ENCODE peak calls at places on chromosomes 12 and 14, in five cellular contexts. One of them, this sample, is unnamed.

GRCh38 chr14:90561920-90562319 is 165.1 kb downstream of the CALM1 start:
- DNase-seq in thyroid gland: no peak
- DNase-seq in lung: no peak
- DNase-seq in substantia nigra: no peak
- DNase-seq in cardiac muscle cell: no peak
- DNase-seq in this sample: no peak

GRCh38 chr12:64598831-64599230 is 11.5 kb upstream of the RASSF3 start:
- DNase-seq in thyroid gland: no peak
- DNase-seq in lung: no peak
- DNase-seq in substantia nigra: no peak
- DNase-seq in cardiac muscle cell: no peak
- DNase-seq in this sample: no peak

GRCh38 chr14:77562681-77563080 is 53.8 kb downstream of the SPTLC2 start:
- DNase-seq in thyroid gland: no peak
- DNase-seq in lung: no peak
- DNase-seq in substantia nigra: no peak
- DNase-seq in cardiac muscle cell: peak
- DNase-seq in this sample: no peak

GRCh38 chr12:52130695-52131094 is 51.2 kb downstream of the SMIM41 start:
- DNase-seq in thyroid gland: no peak
- DNase-seq in lung: no peak
- DNase-seq in substantia nigra: no peak
- DNase-seq in cardiac muscle cell: no peak
- DNase-seq in this sample: no peak

GRCh38 chr14:68943107-68943506 is 36.0 kb downstream of the ACTN1 start:
- DNase-seq in thyroid gland: no peak
- DNase-seq in lung: no peak
- DNase-seq in substantia nigra: no peak
- DNase-seq in cardiac muscle cell: no peak
- DNase-seq in this sample: no peak

GRCh38 chr12:6377667-6377994 is 2.3 kb upstream of the SCNN1A start:
- DNase-seq in thyroid gland: peak
- DNase-seq in lung: peak
- DNase-seq in substantia nigra: no peak
- DNase-seq in cardiac muscle cell: no peak
- DNase-seq in this sample: no peak

GRCh38 chr12:3307419-3307818 is 183.6 kb upstream of the PRMT8 start:
- DNase-seq in thyroid gland: no peak
- DNase-seq in lung: no peak
- DNase-seq in substantia nigra: no peak
- DNase-seq in cardiac muscle cell: no peak
- DNase-seq in this sample: no peak

GRCh38 chr14:72790887-72791566 is 102.9 kb downstream of the DPF3 start:
- DNase-seq in thyroid gland: no peak
- DNase-seq in lung: no peak
- DNase-seq in substantia nigra: peak
- DNase-seq in cardiac muscle cell: no peak
- DNase-seq in this sample: no peak

GRCh38 chr12:2581293-2582045 is 213.3 kb upstream of the FKBP4 start:
- DNase-seq in thyroid gland: no peak
- DNase-seq in lung: no peak
- DNase-seq in substantia nigra: no peak
- DNase-seq in cardiac muscle cell: no peak
- DNase-seq in this sample: no peak

GRCh38 chr12:11555743-11556625 is 93.5 kb upstream of the ETV6 start:
- DNase-seq in thyroid gland: peak
- DNase-seq in lung: no peak
- DNase-seq in substantia nigra: no peak
- DNase-seq in cardiac muscle cell: peak
- DNase-seq in this sample: no peak

GRCh38 chr12:93616584-93617101 is 44.2 kb downstream of the SOCS2 start:
- DNase-seq in thyroid gland: no peak
- DNase-seq in lung: peak
- DNase-seq in substantia nigra: no peak
- DNase-seq in cardiac muscle cell: no peak
- DNase-seq in this sample: no peak

GRCh38 chr12:40999212-40999611 is 188.9 kb upstream of the PDZRN4 start:
- DNase-seq in thyroid gland: no peak
- DNase-seq in lung: no peak
- DNase-seq in substantia nigra: no peak
- DNase-seq in cardiac muscle cell: no peak
- DNase-seq in this sample: no peak

GRCh38 chr14:52563120-52563519 is 10.5 kb downstream of the GPR137C start:
- DNase-seq in thyroid gland: no peak
- DNase-seq in lung: no peak
- DNase-seq in substantia nigra: no peak
- DNase-seq in cardiac muscle cell: peak
- DNase-seq in this sample: no peak

GRCh38 chr12:52636189-52636588 is 15.8 kb downstream of the KRT2 start:
- DNase-seq in thyroid gland: no peak
- DNase-seq in lung: no peak
- DNase-seq in substantia nigra: no peak
- DNase-seq in cardiac muscle cell: no peak
- DNase-seq in this sample: no peak

GRCh38 chr12:49809369-49810158 is 18.6 kb downstream of the NCKAP5L start:
- DNase-seq in thyroid gland: no peak
- DNase-seq in lung: peak
- DNase-seq in substantia nigra: no peak
- DNase-seq in cardiac muscle cell: no peak
- DNase-seq in this sample: peak

GRCh38 chr14:37746140-37746832 is 150.9 kb downstream of the TTC6 start:
- DNase-seq in thyroid gland: no peak
- DNase-seq in lung: no peak
- DNase-seq in substantia nigra: no peak
- DNase-seq in cardiac muscle cell: no peak
- DNase-seq in this sample: no peak

GRCh38 chr12:39723831-39724230 is 104.2 kb upstream of the ABCD2 start:
- DNase-seq in thyroid gland: no peak
- DNase-seq in lung: no peak
- DNase-seq in substantia nigra: peak
- DNase-seq in cardiac muscle cell: peak
- DNase-seq in this sample: no peak

GRCh38 chr14:71130491-71131179 is 223.4 kb downstream of the PCNX1 start:
- DNase-seq in thyroid gland: no peak
- DNase-seq in lung: no peak
- DNase-seq in substantia nigra: no peak
- DNase-seq in cardiac muscle cell: peak
- DNase-seq in this sample: no peak

GRCh38 chr12:69972136-69972535 is 147.1 kb downstream of the MYRFL start:
- DNase-seq in thyroid gland: no peak
- DNase-seq in lung: no peak
- DNase-seq in substantia nigra: no peak
- DNase-seq in cardiac muscle cell: no peak
- DNase-seq in this sample: no peak

GRCh38 chr14:91599966-91600365 is 89.9 kb upstream of the PPP4R3A start:
- DNase-seq in thyroid gland: no peak
- DNase-seq in lung: no peak
- DNase-seq in substantia nigra: no peak
- DNase-seq in cardiac muscle cell: no peak
- DNase-seq in this sample: no peak

GRCh38 chr12:3551386-3551785 is 60.4 kb downstream of the PRMT8 start:
- DNase-seq in thyroid gland: no peak
- DNase-seq in lung: peak
- DNase-seq in substantia nigra: no peak
- DNase-seq in cardiac muscle cell: peak
- DNase-seq in this sample: no peak

GRCh38 chr14:102905116-102906108 is 17.1 kb upstream of the AMN start:
- DNase-seq in thyroid gland: no peak
- DNase-seq in lung: no peak
- DNase-seq in substantia nigra: no peak
- DNase-seq in cardiac muscle cell: no peak
- DNase-seq in this sample: no peak

GRCh38 chr14:94355191-94355794 is 32.2 kb upstream of the SERPINA6 start:
- DNase-seq in thyroid gland: peak
- DNase-seq in lung: peak
- DNase-seq in substantia nigra: peak
- DNase-seq in cardiac muscle cell: peak
- DNase-seq in this sample: peak

GRCh38 chr12:113413488-113413939 is 8.7 kb upstream of the SDSL start:
- DNase-seq in thyroid gland: peak
- DNase-seq in lung: no peak
- DNase-seq in substantia nigra: no peak
- DNase-seq in cardiac muscle cell: peak
- DNase-seq in this sample: no peak

GRCh38 chr12:3041558-3042164 is 35.5 kb upstream of the TSPAN9 start:
- DNase-seq in thyroid gland: peak
- DNase-seq in lung: peak
- DNase-seq in substantia nigra: peak
- DNase-seq in cardiac muscle cell: peak
- DNase-seq in this sample: peak

GRCh38 chr12:31362759-31363415 is 36.9 kb upstream of the SINHCAF start:
- DNase-seq in thyroid gland: peak
- DNase-seq in lung: no peak
- DNase-seq in substantia nigra: peak
- DNase-seq in cardiac muscle cell: no peak
- DNase-seq in this sample: no peak

GRCh38 chr12:52307836-52308806 is 13.1 kb downstream of the KRT83 start:
- DNase-seq in thyroid gland: peak
- DNase-seq in lung: peak
- DNase-seq in substantia nigra: peak
- DNase-seq in cardiac muscle cell: peak
- DNase-seq in this sample: no peak

GRCh38 chr12:28879379-28879778 is 269.7 kb upstream of the FAR2 start:
- DNase-seq in thyroid gland: no peak
- DNase-seq in lung: no peak
- DNase-seq in substantia nigra: no peak
- DNase-seq in cardiac muscle cell: no peak
- DNase-seq in this sample: no peak

DNA sequence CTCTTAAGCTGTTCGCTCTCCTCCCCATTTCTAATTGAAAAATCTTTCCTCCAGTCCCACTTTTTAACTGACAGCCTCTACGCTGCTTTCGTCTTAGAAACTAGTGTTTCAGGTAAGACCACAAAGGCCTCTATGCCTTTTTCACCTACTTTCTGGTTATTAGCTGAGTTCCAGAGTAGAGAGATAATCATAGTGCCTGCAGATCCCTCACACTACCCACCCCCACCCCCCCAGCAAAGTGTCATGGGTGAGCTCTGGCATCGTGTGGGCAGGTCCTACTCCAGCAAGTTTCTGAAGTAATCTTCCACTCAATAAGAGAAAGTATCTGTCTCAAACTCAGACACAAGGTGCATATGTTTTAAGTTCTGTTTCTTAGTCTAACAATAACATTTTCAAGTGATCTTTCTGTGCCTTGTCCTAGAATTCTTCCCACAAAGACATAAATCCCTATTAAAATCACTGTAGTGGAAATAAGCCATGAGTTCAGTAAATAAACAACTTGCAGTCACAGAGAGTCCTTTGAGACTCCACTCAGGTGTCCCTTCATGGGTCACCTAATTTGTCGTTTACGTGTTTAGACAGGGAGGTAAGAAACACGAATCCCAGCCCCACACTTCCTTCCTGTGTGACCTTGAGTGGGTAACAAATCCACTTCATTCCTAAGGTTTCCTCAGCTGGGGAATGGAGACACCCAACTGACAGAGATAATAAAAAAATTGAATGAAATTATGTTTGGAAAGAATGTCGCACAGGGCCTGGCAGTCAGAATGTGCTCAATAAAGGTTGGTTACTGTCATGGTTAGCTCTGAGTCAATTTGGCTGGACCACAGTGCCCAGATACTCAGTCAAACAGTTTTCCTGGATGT is 228.9 kb upstream of the CAND1 start:
- DNase-seq in thyroid gland: peak
- DNase-seq in lung: no peak
- DNase-seq in substantia nigra: no peak
- DNase-seq in cardiac muscle cell: no peak
- DNase-seq in this sample: no peak
- H3K27ac ChIP-seq in thyroid gland: peak
- H3K27ac ChIP-seq in lung: no peak
- H3K27ac ChIP-seq in substantia nigra: no peak
- H3K27ac ChIP-seq in cardiac muscle cell: no peak
- H3K27ac ChIP-seq in this sample: no peak

GRCh38 chr12:130119241-130119861 is 42.9 kb upstream of the FZD10 start:
- DNase-seq in thyroid gland: no peak
- DNase-seq in lung: no peak
- DNase-seq in substantia nigra: no peak
- DNase-seq in cardiac muscle cell: no peak
- DNase-seq in this sample: no peak
- H3K27ac ChIP-seq in thyroid gland: no peak
- H3K27ac ChIP-seq in lung: no peak
- H3K27ac ChIP-seq in substantia nigra: no peak
- H3K27ac ChIP-seq in cardiac muscle cell: no peak
- H3K27ac ChIP-seq in this sample: no peak

GRCh38 chr14:100104006-100104352 is 38.8 kb downstream of the EVL start:
- DNase-seq in thyroid gland: no peak
- DNase-seq in lung: no peak
- DNase-seq in substantia nigra: no peak
- DNase-seq in cardiac muscle cell: no peak
- DNase-seq in this sample: no peak
- H3K27ac ChIP-seq in thyroid gland: no peak
- H3K27ac ChIP-seq in lung: no peak
- H3K27ac ChIP-seq in substantia nigra: peak
- H3K27ac ChIP-seq in cardiac muscle cell: no peak
- H3K27ac ChIP-seq in this sample: no peak

DNA sequence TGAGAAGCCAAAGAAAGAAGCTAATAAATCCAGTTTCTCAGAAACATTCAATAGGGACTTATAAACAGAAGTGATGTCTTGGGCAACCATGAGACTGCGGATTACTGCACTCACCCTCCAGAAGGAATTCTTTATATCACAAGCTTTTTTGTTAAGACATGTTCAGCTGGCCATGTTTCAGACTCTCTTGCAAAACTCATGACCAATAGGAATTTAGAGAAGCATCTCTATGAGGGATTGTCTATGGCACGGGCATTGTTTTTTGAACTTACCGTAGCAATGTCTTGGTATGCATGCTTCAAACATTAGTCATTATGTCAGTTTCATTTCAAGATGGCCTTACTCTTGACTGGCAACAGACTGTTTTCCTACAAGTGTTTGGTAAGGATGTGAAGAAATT is 15.5 kb upstream of the ZNF268 start:
- DNase-seq in thyroid gland: no peak
- DNase-seq in lung: no peak
- DNase-seq in substantia nigra: no peak
- DNase-seq in cardiac muscle cell: no peak
- DNase-seq in this sample: no peak
- H3K27ac ChIP-seq in thyroid gland: no peak
- H3K27ac ChIP-seq in lung: no peak
- H3K27ac ChIP-seq in substantia nigra: no peak
- H3K27ac ChIP-seq in cardiac muscle cell: no peak
- H3K27ac ChIP-seq in this sample: no peak

GRCh38 chr14:74915826-74916225 is 7.2 kb downstream of the RPS6KL1 start:
- DNase-seq in thyroid gland: no peak
- DNase-seq in lung: no peak
- DNase-seq in substantia nigra: no peak
- DNase-seq in cardiac muscle cell: no peak
- DNase-seq in this sample: no peak
- H3K27ac ChIP-seq in thyroid gland: no peak
- H3K27ac ChIP-seq in lung: no peak
- H3K27ac ChIP-seq in substantia nigra: no peak
- H3K27ac ChIP-seq in cardiac muscle cell: no peak
- H3K27ac ChIP-seq in this sample: peak